ENCODE peak calls at places on chromosomes 5 and 9, in five cellular contexts. O is heart left ventricle; P is epithelial cell of esophagus; V is GM10248; A is CD4-positive, alpha-beta T cell. T is an unnamed sample.

GRCh38 chr9:27519466-27520465 is 4.3 kb upstream of the IFNK start:
- DNase-seq in P (peak; percentile 97), O (no peak), A (no peak), V (no peak), T (no peak)

GRCh38 chr9:12699529-12699928 is 6.3 kb downstream of the TYRP1 start:
- DNase-seq in P (peak; percentile 14), A (no peak), O (no peak), V (no peak), T (no peak)

GRCh38 chr5:116115163-116115562 is 30.3 kb downstream of the COMMD10 start:
- DNase-seq in V (no peak), P (no peak), A (no peak), O (no peak), T (no peak)

GRCh38 chr9:86168256-86168655 is 68.9 kb upstream of the GOLM1 start:
- DNase-seq in P (no peak), A (no peak), O (no peak), V (no peak), T (no peak)

GRCh38 chr5:376951-377325 is 55.4 kb downstream of the AHRR start:
- DNase-seq in V (no peak), A (no peak), O (no peak), P (no peak), T (no peak)

GRCh38 chr5:173290477-173291131 is 37.6 kb downstream of the STC2 start:
- DNase-seq in V (no peak), A (no peak), O (no peak), P (no peak), T (no peak)

GRCh38 chr9:92600742-92601261 is 65.0 kb upstream of the ECM2 start:
- DNase-seq in V (no peak), P (peak; percentile 40), A (no peak), O (no peak), T (no peak)

GRCh38 chr9:86713970-86714369 is 233.3 kb downstream of the GAS1 start:
- DNase-seq in P (no peak), A (no peak), O (no peak), V (no peak), T (no peak)

GRCh38 chr9:89273528-89274279 is 37.3 kb upstream of the CKS2 start:
- DNase-seq in V (no peak), P (no peak), O (no peak), A (no peak), T (no peak)

GRCh38 chr9:77759391-77759790 is 111.3 kb upstream of the GNA14 start:
- DNase-seq in V (no peak), A (no peak), P (no peak), O (no peak), T (no peak)

GRCh38 chr5:107535849-107536248 is 134.9 kb downstream of the EFNA5 start:
- DNase-seq in A (no peak), O (no peak), P (no peak), V (no peak), T (no peak)

GRCh38 chr5:120655828-120656435 is 191.8 kb downstream of the PRR16 start:
- DNase-seq in A (no peak), V (no peak), O (no peak), P (peak; percentile 54), T (no peak)

GRCh38 chr5:83586874-83587776 is 115.6 kb downstream of the VCAN start:
- DNase-seq in O (no peak), P (peak; percentile 24), A (no peak), V (no peak), T (no peak)

GRCh38 chr5:42542106-42542505 is 118.9 kb downstream of the GHR start:
- DNase-seq in P (peak; percentile 27), A (no peak), V (no peak), O (no peak), T (no peak)

GRCh38 chr9:126303488-126303887 is 23.1 kb upstream of the MVB12B start:
- DNase-seq in V (no peak), O (no peak), P (peak; percentile 11), A (no peak), T (no peak)

GRCh38 chr5:152688561-152689274 is 283.6 kb upstream of the NMUR2 start:
- DNase-seq in P (peak; percentile 97), A (no peak), O (no peak), V (no peak), T (no peak)

GRCh38 chr5:176743828-176744583 is 66.4 kb upstream of the UNC5A start:
- DNase-seq in V (peak; percentile 8), A (no peak), O (peak; percentile 55), P (no peak), T (peak; percentile 7)

GRCh38 chr9:12972608-12973589 is 198.1 kb downstream of the LURAP1L start:
- DNase-seq in A (no peak), O (no peak), P (no peak), V (no peak), T (no peak)

GRCh38 chr5:67425514-67425913 is 228.9 kb upstream of the CD180 start:
- DNase-seq in A (no peak), V (no peak), O (no peak), P (peak; percentile 32), T (no peak)

GRCh38 chr5:74538206-74538661 is 102.3 kb downstream of the ENC1 start:
- DNase-seq in A (no peak), O (peak; percentile 78), V (no peak), P (peak; percentile 44), T (no peak)

GRCh38 chr5:69257577-69257976 is 22.9 kb downstream of the CDK7 start:
- DNase-seq in O (no peak), V (no peak), P (no peak), A (no peak), T (no peak)

GRCh38 chr5:174798411-174798930 is 74.1 kb downstream of the MSX2 start:
- DNase-seq in A (no peak), O (no peak), V (no peak), P (no peak), T (no peak)

GRCh38 chr5:120528609-120529008 is 64.5 kb downstream of the PRR16 start:
- DNase-seq in A (no peak), P (no peak), V (no peak), O (no peak), T (no peak)

GRCh38 chr5:132257131-132258101 is at the start of gene PDLIM4:
- DNase-seq in V (peak; percentile 16), O (no peak), A (no peak), P (peak; percentile 28), T (peak; percentile 15)

GRCh38 chr9:126275386-126276001 is 51.1 kb upstream of the MVB12B start:
- DNase-seq in V (no peak), O (no peak), A (no peak), P (no peak), T (no peak)

GRCh38 chr5:3428355-3428754 is 167.3 kb upstream of the IRX1 start:
- DNase-seq in P (no peak), O (no peak), A (no peak), V (no peak), T (no peak)

GRCh38 chr9:101739311-101739710 is 864 bp upstream of the GRIN3A start:
- DNase-seq in A (no peak), P (no peak), O (no peak), V (no peak), T (no peak)

GRCh38 chr9:88174324-88174723 is 36.0 kb upstream of the SPATA31C2 start:
- DNase-seq in A (no peak), V (no peak), P (peak; percentile 5), O (no peak), T (no peak)

GRCh38 chr5:142095651-142096330 is 12.8 kb upstream of the NDFIP1 start:
- DNase-seq in O (no peak), P (peak; percentile 41), A (peak; percentile 78), V (no peak), T (no peak)

GRCh38 chr5:81787843-81788242 is 36.9 kb upstream of the SSBP2 start:
- DNase-seq in P (peak; percentile 76), V (no peak), O (no peak), A (no peak), T (no peak)

GRCh38 chr9:20312732-20313131 is 309.6 kb downstream of the MLLT3 start:
- DNase-seq in V (no peak), O (no peak), A (no peak), P (peak; percentile 81), T (no peak)

GRCh38 chr9:90830051-90830450 is 28.4 kb downstream of the SYK start:
- DNase-seq in A (no peak), P (no peak), O (no peak), V (no peak), T (no peak)

GRCh38 chr5:123089572-123089970 is 530 bp downstream of the PRDM6 start:
- DNase-seq in V (no peak), A (no peak), O (peak; percentile 70), P (peak; percentile 35), T (peak; percentile 51)

GRCh38 chr5:131064669-131065371 is 100.2 kb downstream of the HINT1 start:
- DNase-seq in O (no peak), A (no peak), P (no peak), V (no peak), T (no peak)

GRCh38 chr5:131067596-131067995 is 97.5 kb downstream of the HINT1 start:
- DNase-seq in O (no peak), A (no peak), P (peak; percentile 63), V (no peak), T (no peak)

GRCh38 chr5:131068893-131069643 is 96.0 kb downstream of the HINT1 start:
- DNase-seq in V (peak; percentile 44), A (peak; percentile 71), O (no peak), P (no peak), T (peak; percentile 39)
- TF ChIP-seq CTCF in V (no peak), A (peak; percentile 30), O (no peak), P (no peak), T (no peak)

GRCh38 chr9:76718166-76718565 is 46.1 kb upstream of the PCA3 start:
- DNase-seq in V (no peak), O (no peak), P (no peak), A (no peak), T (no peak)
- TF ChIP-seq CTCF in V (no peak), O (no peak), P (no peak), A (no peak), T (peak; percentile 9)

DNA sequence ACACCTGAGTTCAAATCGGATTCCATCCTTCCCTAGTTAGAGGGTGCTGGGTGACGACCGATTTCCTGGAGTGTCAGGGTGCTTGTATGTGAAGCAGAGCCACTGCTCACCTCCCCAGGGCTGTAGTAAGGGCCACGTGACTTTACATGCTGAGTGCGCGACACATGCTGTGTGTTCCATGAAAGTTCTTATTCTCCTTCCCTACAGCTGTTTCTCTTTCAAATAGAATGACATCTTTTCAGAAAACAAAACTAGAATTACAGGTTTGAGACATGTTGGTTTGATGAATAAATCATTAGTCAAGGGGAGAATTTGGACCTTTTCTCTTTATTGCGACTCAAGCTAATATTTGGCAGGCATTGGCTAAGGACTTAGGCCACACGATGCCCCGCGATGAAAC is 113.1 kb downstream of the JMY start:
- DNase-seq in O (no peak), P (peak; percentile 81), V (no peak), A (no peak), T (no peak)
- TF ChIP-seq CTCF in O (no peak), P (no peak), V (no peak), A (no peak), T (no peak)

GRCh38 chr5:31033295-31033694 is 160.2 kb upstream of the CDH6 start:
- DNase-seq in A (no peak), V (no peak), P (no peak), O (no peak), T (no peak)

GRCh38 chr5:31027726-31028125 is 165.8 kb upstream of the CDH6 start:
- DNase-seq in A (no peak), O (no peak), V (no peak), P (no peak), T (no peak)

GRCh38 chr5:31029925-31030324 is 163.6 kb upstream of the CDH6 start:
- DNase-seq in A (no peak), V (no peak), P (no peak), O (no peak), T (no peak)
- TF ChIP-seq CTCF in A (no peak), V (no peak), P (no peak), O (no peak), T (peak; percentile 7)

T was measured in GM13977.